ENCODE peak calls at places on chromosome 11, in four cellular contexts. Z is ovary, M is hepatocyte, A is colonic mucosa. K is an unnamed sample.

GRCh38 chr11:120925944-120926343 is 98.0 kb upstream of the TBCEL start:
- DNase-seq in M (no peak), Z (no peak), A (no peak), K (no peak)

GRCh38 chr11:72238040-72238450 is 5.9 kb downstream of the PHOX2A start:
- DNase-seq in A (peak; percentile 70), Z (peak; percentile 37), M (peak; percentile 82), K (peak; percentile 72)

GRCh38 chr11:96185220-96185768 is 157.7 kb downstream of the MAML2 start:
- DNase-seq in A (no peak), M (no peak), Z (no peak), K (no peak)

GRCh38 chr11:38680746-38681145 is 2082.7 kb upstream of the RAG2 start:
- DNase-seq in A (no peak), M (no peak), Z (no peak), K (no peak)

GRCh38 chr11:3959015-3959917 is 103.8 kb downstream of the STIM1 start:
- DNase-seq in A (no peak), Z (no peak), M (no peak), K (peak; percentile 24)

GRCh38 chr11:128318856-128319474 is 268.4 kb downstream of the ETS1 start:
- DNase-seq in A (no peak), Z (no peak), M (no peak), K (peak; percentile 40)

GRCh38 chr11:12009617-12010321 is 1.3 kb upstream of the DKK3 start:
- DNase-seq in A (no peak), M (peak; percentile 29), Z (no peak), K (no peak)

GRCh38 chr11:12164061-12165014 is 53.9 kb downstream of the MICAL2 start:
- DNase-seq in A (no peak), M (peak; percentile 48), Z (no peak), K (no peak)

GRCh38 chr11:1879342-1879940 is 12.3 kb downstream of the PRR33 start:
- DNase-seq in M (no peak), Z (peak; percentile 7), A (no peak), K (no peak)

GRCh38 chr11:12066056-12066798 is 44.2 kb upstream of the MICAL2 start:
- DNase-seq in M (peak; percentile 86), A (no peak), Z (no peak), K (peak; percentile 80)

GRCh38 chr11:123472236-123472935 is 42.3 kb downstream of the GRAMD1B start:
- DNase-seq in M (no peak), Z (no peak), A (no peak), K (no peak)

GRCh38 chr11:67053896-67054850 is 2.5 kb upstream of the RHOD start:
- DNase-seq in Z (peak; percentile 47), A (peak; percentile 69), M (peak; percentile 87), K (peak; percentile 68)

GRCh38 chr11:126352934-126353801 is 2.3 kb upstream of the ST3GAL4 start:
- DNase-seq in M (no peak), Z (no peak), A (no peak), K (no peak)

GRCh38 chr11:11378184-11378940 is 25.3 kb upstream of the CSNK2A3 start:
- DNase-seq in Z (no peak), M (no peak), A (no peak), K (no peak)

GRCh38 chr11:8934735-8935478 is 2.2 kb upstream of the C11orf16 start:
- DNase-seq in A (no peak), M (peak; percentile 78), Z (no peak), K (no peak)

GRCh38 chr11:100676901-100677300 is 10.2 kb upstream of the ARHGAP42 start:
- DNase-seq in A (no peak), Z (no peak), M (no peak), K (no peak)

GRCh38 chr11:10405858-10406592 is 49.0 kb upstream of the AMPD3 start:
- DNase-seq in A (peak; percentile 58), Z (peak; percentile 70), M (peak; percentile 91), K (peak; percentile 71)

GRCh38 chr11:2138075-2138435 is 1.1 kb downstream of the IGF2 start:
- DNase-seq in Z (no peak), M (peak; percentile 53), A (no peak), K (no peak)

GRCh38 chr11:46339816-46340215 is 7.4 kb upstream of the DGKZ start:
- DNase-seq in M (peak; percentile 71), A (no peak), Z (no peak), K (no peak)

GRCh38 chr11:5922749-5923426 is 19.2 kb upstream of the OR56A3 start:
- DNase-seq in A (no peak), Z (no peak), M (no peak), K (no peak)

GRCh38 chr11:58567889-58568512 is 7.7 kb downstream of the LPXN start:
- DNase-seq in Z (no peak), M (peak; percentile 73), A (peak; percentile 66), K (peak; percentile 60)

GRCh38 chr11:1872267-1872985 is 19.3 kb downstream of the PRR33 start:
- DNase-seq in A (no peak), M (no peak), Z (no peak), K (no peak)

GRCh38 chr11:86370922-86371614 is 3.6 kb upstream of the CCDC81 start:
- DNase-seq in Z (no peak), A (no peak), M (peak; percentile 54), K (no peak)

GRCh38 chr11:77115181-77115611 is 12.6 kb downstream of the OMP start:
- DNase-seq in A (no peak), M (no peak), Z (no peak), K (no peak)

GRCh38 chr11:65945941-65946558 is 770 bp downstream of the TSGA10IP start:
- DNase-seq in Z (no peak), M (no peak), A (no peak), K (no peak)

GRCh38 chr11:61023086-61024035 is 51.9 kb downstream of the CD6 start:
- DNase-seq in M (no peak), Z (no peak), A (no peak), K (peak; percentile 27)

GRCh38 chr11:65041206-65042035 is at the start of gene SAC3D1:
- DNase-seq in A (no peak), M (peak; percentile 75), Z (no peak), K (peak; percentile 70)

GRCh38 chr11:107493117-107493516 is 35.5 kb upstream of the CWF19L2 start:
- DNase-seq in A (no peak), Z (no peak), M (no peak), K (peak; percentile 5)

GRCh38 chr11:75474878-75475766 is 42.1 kb upstream of the KLHL35 start:
- DNase-seq in A (peak; percentile 45), M (peak; percentile 59), Z (peak; percentile 62), K (peak; percentile 43)

GRCh38 chr11:10844364-10844763 is 13.5 kb downstream of the ZBED5 start:
- DNase-seq in A (no peak), Z (no peak), M (no peak), K (peak; percentile 36)

GRCh38 chr11:112977620-112978212 is 16.5 kb downstream of the NCAM1 start:
- DNase-seq in M (peak; percentile 27), Z (peak; percentile 51), A (no peak), K (no peak)

GRCh38 chr11:24683578-24683977 is 186.7 kb downstream of the LUZP2 start:
- DNase-seq in M (no peak), A (no peak), Z (no peak), K (no peak)

GRCh38 chr11:48216510-48216909 is at the start of gene OR4B1:
- DNase-seq in Z (no peak), M (no peak), A (no peak), K (no peak)
- H3K9me3 ChIP-seq in Z (no peaks in the 10 kb centered on the region), M (no peaks in the 10 kb centered on the region), A (no peaks in the 10 kb centered on the region), K (no peaks in the 10 kb centered on the region)

GRCh38 chr11:63602296-63602695 is 11.9 kb downstream of the PLAAT3 start:
- DNase-seq in Z (peak; percentile 82), M (no peak), A (no peak), K (no peak)
- H3K27ac ChIP-seq in Z (peak overlapping the region; percentile 56), M (no peak overlapping the region), A (no peak overlapping the region), K (no peak overlapping the region)

GRCh38 chr11:57407521-57407920 is 17.1 kb upstream of the PRG2 start:
- DNase-seq in Z (no peak), A (no peak), M (no peak), K (no peak)
- H3K27me3 ChIP-seq in Z (no peaks in the 10 kb centered on the region), A (no peaks in the 10 kb centered on the region), M (no peaks in the 10 kb centered on the region), K (no peaks in the 10 kb centered on the region)

DNA sequence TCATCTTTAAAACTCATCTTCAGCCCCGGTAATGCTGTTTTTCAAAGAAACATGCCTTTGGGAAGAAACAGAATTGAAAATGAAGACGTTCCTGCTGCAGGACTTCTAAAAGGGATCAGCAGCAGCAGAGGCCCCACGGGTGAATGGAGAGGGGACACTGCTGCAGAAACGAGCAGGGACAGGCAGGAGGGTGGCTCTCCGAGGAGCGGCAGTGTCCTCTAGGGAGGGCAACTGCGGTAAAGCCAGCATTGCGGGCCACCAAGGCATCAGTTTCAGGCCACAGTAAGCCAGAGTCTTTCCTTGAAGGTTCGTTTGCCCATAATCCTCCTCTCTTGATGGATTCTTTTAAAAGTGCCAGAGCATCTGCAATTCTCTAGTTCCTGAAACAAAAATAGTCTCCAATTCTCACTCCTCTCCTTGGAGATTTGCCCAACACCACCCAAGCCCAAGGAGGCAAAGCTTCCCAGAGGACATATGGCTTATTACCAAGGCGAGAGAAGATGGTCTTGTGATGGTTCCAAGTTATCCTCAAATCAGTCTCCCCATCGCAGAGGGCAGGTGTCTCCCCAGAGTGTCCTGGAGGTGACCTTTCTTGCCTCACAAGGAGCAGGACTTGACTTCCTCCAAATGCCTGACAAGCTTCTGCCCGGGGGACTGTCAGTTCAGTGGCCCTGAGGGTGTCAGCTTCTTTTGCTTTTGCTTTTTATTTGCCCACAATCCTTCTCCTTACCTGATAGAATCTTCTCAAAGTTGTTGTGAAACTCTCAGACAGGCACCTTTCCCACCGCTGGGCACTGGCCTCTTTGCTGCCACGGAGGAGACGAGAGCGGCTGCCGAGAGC is 341.1 kb upstream of the B3GAT1 start:
- DNase-seq in A (no peak), Z (no peak), M (no peak), K (no peak)
- H3K9me3 ChIP-seq in A (no peaks in the 10 kb centered on the region), Z (no peaks in the 10 kb centered on the region), M (no peaks in the 10 kb centered on the region), K (no peaks in the 10 kb centered on the region)

DNA sequence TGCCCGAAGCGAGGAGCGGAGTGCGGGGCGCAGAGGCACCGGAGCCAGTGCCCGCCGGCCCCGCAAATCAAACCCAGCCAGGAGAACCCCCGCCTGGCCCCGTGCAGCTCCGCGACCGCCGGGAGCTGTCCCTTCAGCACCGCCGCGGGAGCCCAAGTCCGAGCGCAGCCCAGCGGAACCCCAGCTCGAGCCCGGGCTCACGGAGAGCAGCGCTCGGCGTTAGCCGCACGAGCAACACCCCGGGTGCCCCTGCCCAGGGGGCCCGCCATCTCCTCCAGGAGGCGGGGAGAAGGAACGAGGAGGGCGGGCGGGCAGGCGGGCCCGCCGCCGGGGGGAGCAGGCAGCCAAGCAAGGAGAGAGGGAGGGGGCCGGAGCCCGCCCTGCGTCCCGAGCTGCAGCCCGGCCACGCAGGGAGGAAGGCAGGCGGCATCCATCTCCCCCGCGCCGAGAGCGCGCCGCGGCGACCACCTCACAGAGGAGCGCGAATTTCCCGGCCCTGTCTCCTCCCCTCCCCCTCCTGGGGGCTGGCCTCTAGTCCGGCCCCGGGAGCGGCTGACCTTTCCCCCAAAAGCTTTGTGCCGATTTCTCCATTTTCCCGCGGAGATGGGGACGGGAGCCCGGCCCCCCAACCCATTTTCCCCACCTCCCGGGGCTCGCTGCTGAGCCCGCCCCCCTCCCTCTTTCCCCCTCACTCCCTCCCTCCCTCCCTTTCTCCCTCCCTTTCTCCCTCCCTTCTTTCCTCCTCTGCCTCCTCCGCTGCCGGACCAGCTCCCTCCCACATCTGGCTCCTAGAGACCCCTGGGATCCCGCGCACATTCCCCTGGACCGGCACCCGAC is 623 bp downstream of the KCNC1 start:
- DNase-seq in Z (peak; percentile 49), M (peak; percentile 93), A (peak; percentile 30), K (peak; percentile 38)
- H3K27ac ChIP-seq in Z (no peak overlapping the region), M (no peak overlapping the region), A (no peak overlapping the region), K (no peak overlapping the region)